ENCODE peak calls at places on chromosomes 5 and 9, in nine cellular contexts. V, R, B, K, F, G, L, J and P are unnamed samples.

GRCh38 chr5:10701567-10702039 is 59.4 kb downstream of the DAP start:
- DNase-seq in F (no peak), J (no peak), G (no peak), K (peak; percentile 63), V (no peak), R (peak; percentile 40), B (no peak), L (no peak), P (peak; percentile 65)

GRCh38 chr5:90144625-90145327 is 264.8 kb downstream of the CETN3 start:
- DNase-seq in R (no peak), J (no peak), K (peak; percentile 70), F (no peak), G (peak; percentile 33), B (no peak), V (no peak), L (no peak), P (no peak)

GRCh38 chr5:74598731-74599624 is 41.5 kb downstream of the ENC1 start:
- DNase-seq in K (peak; percentile 54), F (no peak), L (no peak), V (no peak), G (no peak), R (peak; percentile 44), J (no peak), B (no peak), P (no peak)

GRCh38 chr5:135398160-135398854 is 724 bp downstream of the MACROH2A1 start:
- DNase-seq in B (no peak), G (peak; percentile 37), V (no peak), R (peak; percentile 32), F (peak; percentile 50), K (peak; percentile 43), L (peak; percentile 64), J (peak; percentile 61), P (no peak)

GRCh38 chr9:77569335-77569734 is 78.8 kb downstream of the GNA14 start:
- DNase-seq in F (no peak), L (no peak), V (no peak), G (no peak), K (peak; percentile 13), J (no peak), R (no peak), B (no peak), P (no peak)

GRCh38 chr9:92444841-92445240 is 20.6 kb upstream of the OMD start:
- DNase-seq in J (no peak), L (no peak), B (no peak), F (no peak), V (no peak), R (no peak), K (no peak), G (no peak), P (no peak)

GRCh38 chr5:112491257-112491656 is 72.2 kb upstream of the EPB41L4A start:
- DNase-seq in V (no peak), B (no peak), J (no peak), K (no peak), L (no peak), G (no peak), F (no peak), R (no peak), P (peak; percentile 21)

GRCh38 chr5:54717870-54718269 is 200.3 kb downstream of the SNX18 start:
- DNase-seq in L (no peak), G (no peak), J (no peak), V (no peak), R (no peak), K (no peak), F (no peak), B (no peak), P (no peak)

GRCh38 chr9:120486347-120486746 is 93.6 kb downstream of the CDK5RAP2 start:
- DNase-seq in F (no peak), K (no peak), B (no peak), V (no peak), R (peak; percentile 28), L (no peak), G (peak; percentile 47), J (no peak), P (no peak)

GRCh38 chr9:114499528-114499927 is 5.7 kb downstream of the WHRN start:
- DNase-seq in R (no peak), F (no peak), V (no peak), J (no peak), B (no peak), G (no peak), K (no peak), L (no peak), P (peak; percentile 44)

GRCh38 chr5:10690460-10690859 is 70.6 kb downstream of the DAP start:
- DNase-seq in L (no peak), J (no peak), K (no peak), R (no peak), V (no peak), F (no peak), B (no peak), G (no peak), P (no peak)

GRCh38 chr9:69283003-69283402 is 42.0 kb upstream of the ENTREP1 start:
- DNase-seq in G (no peak), V (no peak), F (no peak), J (no peak), B (no peak), K (no peak), R (no peak), L (no peak), P (peak; percentile 49)

GRCh38 chr9:86614871-86615849 is 260.9 kb upstream of the TUT7 start:
- DNase-seq in B (no peak), J (no peak), R (peak; percentile 33), K (peak; percentile 72), G (peak; percentile 13), V (peak; percentile 68), L (no peak), F (peak; percentile 66), P (peak; percentile 32)

GRCh38 chr5:14695152-14695551 is 30.6 kb downstream of the OTULIN start:
- DNase-seq in J (no peak), V (no peak), B (no peak), L (no peak), K (no peak), G (no peak), R (no peak), F (no peak), P (no peak)

GRCh38 chr9:3507395-3508077 is 18.3 kb downstream of the RFX3 start:
- DNase-seq in B (no peak), F (no peak), L (no peak), J (no peak), G (no peak), V (no peak), R (no peak), K (no peak), P (no peak)

GRCh38 chr9:3508078-3508431 is 17.7 kb downstream of the RFX3 start:
- DNase-seq in R (no peak), V (no peak), L (no peak), B (no peak), K (no peak), J (no peak), G (no peak), F (no peak), P (no peak)

GRCh38 chr9:3510796-3511195 is 15.0 kb downstream of the RFX3 start:
- DNase-seq in V (no peak), J (no peak), L (no peak), G (no peak), R (no peak), K (no peak), B (no peak), F (no peak), P (no peak)

GRCh38 chr9:3509926-3510325 is 15.9 kb downstream of the RFX3 start:
- DNase-seq in G (no peak), J (no peak), L (no peak), K (no peak), V (no peak), F (no peak), R (no peak), B (no peak), P (no peak)

GRCh38 chr9:3508531-3509374 is 17.0 kb downstream of the RFX3 start:
- DNase-seq in R (no peak), F (no peak), J (peak; percentile 58), B (no peak), K (no peak), V (no peak), G (peak; percentile 85), L (no peak), P (peak; percentile 56)
- H3K4me3 ChIP-seq in R (no peak overlapping the region), F (no peak overlapping the region), J (peak overlapping the region; percentile 25), B (no peak overlapping the region), K (no peak overlapping the region), V (no peak overlapping the region), G (peak overlapping the region; percentile 23), L (no peak overlapping the region), P (peak overlapping the region; percentile 21)

GRCh38 chr5:525164-525761 is 1.0 kb upstream of the SLC9A3 start:
- DNase-seq in G (no peak), L (no peak), V (no peak), B (no peak), J (no peak), F (no peak), K (no peak), R (no peak), P (no peak)
- H3K27me3 ChIP-seq in G (peaks cover 49% of the 10 kb centered on the region), L (peaks cover 35% of the 10 kb centered on the region), V (peaks cover 55% of the 10 kb centered on the region), B (no peaks in the 10 kb centered on the region), J (peaks cover 2% of the 10 kb centered on the region), F (peaks cover 83% of the 10 kb centered on the region), K (peaks cover 92% of the 10 kb centered on the region), R (peaks cover 43% of the 10 kb centered on the region), P (peaks cover 62% of the 10 kb centered on the region)

GRCh38 chr9:133368249-133368881 is 7.5 kb downstream of the SURF4 start:
- DNase-seq in R (peak; percentile 71), G (no peak), L (no peak), J (no peak), V (no peak), F (no peak), K (no peak), B (no peak), P (no peak)

GRCh38 chr9:133369419-133369818 is 6.4 kb downstream of the SURF4 start:
- DNase-seq in R (no peak), L (no peak), G (no peak), J (no peak), B (no peak), F (no peak), V (no peak), K (no peak), P (no peak)

GRCh38 chr9:133367221-133367620 is 8.6 kb downstream of the SURF4 start:
- DNase-seq in B (no peak), R (no peak), F (no peak), G (no peak), L (no peak), J (no peak), V (no peak), K (no peak), P (no peak)

GRCh38 chr9:133366435-133366834 is 9.4 kb downstream of the SURF4 start:
- DNase-seq in R (no peak), L (no peak), B (no peak), V (no peak), J (no peak), G (no peak), F (no peak), K (no peak), P (no peak)

DNA sequence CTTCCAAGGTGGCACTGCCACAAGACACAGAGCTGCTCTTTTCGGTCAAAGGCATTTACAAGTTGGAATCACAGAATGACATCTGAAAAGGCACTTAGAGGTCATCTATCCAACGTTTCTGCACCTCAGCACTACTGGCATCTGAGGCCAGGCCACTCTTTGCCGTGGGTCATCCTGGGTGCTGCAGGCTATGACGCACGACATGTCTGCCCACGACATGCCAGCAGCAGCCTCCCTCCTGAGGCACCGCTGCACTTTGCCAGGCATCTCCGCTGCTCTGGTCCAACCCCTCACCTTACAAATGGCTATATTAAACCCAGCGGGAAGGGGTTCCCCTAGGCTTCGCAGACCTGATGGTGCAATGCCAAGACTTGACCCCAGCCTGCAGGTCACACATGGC is 8.1 kb downstream of the SURF4 start:
- DNase-seq in B (no peak), V (no peak), L (no peak), R (no peak), J (no peak), G (no peak), F (no peak), K (no peak), P (no peak)
- H3K36me3 ChIP-seq in B (peaks cover 37% of the 10 kb centered on the region), V (peaks cover 76% of the 10 kb centered on the region), L (peaks cover 42% of the 10 kb centered on the region), R (peaks cover 4% of the 10 kb centered on the region), J (peaks cover 61% of the 10 kb centered on the region), G (peaks cover 33% of the 10 kb centered on the region), F (peaks cover 35% of the 10 kb centered on the region), K (peaks cover 27% of the 10 kb centered on the region), P (peaks cover 85% of the 10 kb centered on the region)

GRCh38 chr5:139386039-139386438 is 2.9 kb upstream of the SLC23A1 start:
- DNase-seq in B (no peak), F (no peak), L (no peak), V (no peak), G (peak; percentile 86), R (no peak), K (no peak), J (no peak), P (no peak)
- H3K4me3 ChIP-seq in B (no peak overlapping the region), F (no peak overlapping the region), L (no peak overlapping the region), V (no peak overlapping the region), G (no peak overlapping the region), R (no peak overlapping the region), K (no peak overlapping the region), J (no peak overlapping the region), P (no peak overlapping the region)